ENCODE peak calls at places on chromosomes 6 and 20, in four cellular contexts. I, S, V and K are unnamed samples.

GRCh38 chr6:45420909-45421699 is 43.4 kb upstream of the SUPT3H start:
- DNase-seq in I (no peak), S (no peak), V (no peak), K (no peak)

GRCh38 chr6:144104898-144105487 is 9.6 kb upstream of the SF3B5 start:
- DNase-seq in I (peak; percentile 48), S (no peak), V (peak; percentile 64), K (peak; percentile 89)

GRCh38 chr20:9609892-9610502 is 95.6 kb downstream of the LAMP5 start:
- DNase-seq in I (no peak), S (no peak), V (peak; percentile 85), K (peak; percentile 65)

GRCh38 chr6:34560366-34561226 is 4.5 kb upstream of the SPDEF start:
- DNase-seq in I (no peak), S (no peak), V (no peak), K (no peak)

GRCh38 chr6:112929661-112930060 is 582.5 kb downstream of the RFPL4B start:
- DNase-seq in I (no peak), S (no peak), V (no peak), K (no peak)

GRCh38 chr6:168181776-168182765 is 103.1 kb upstream of the FRMD1 start:
- DNase-seq in I (no peak), S (no peak), V (peak; percentile 75), K (no peak)

GRCh38 chr20:35171753-35172433 is at the start of gene PROCR:
- DNase-seq in I (no peak), S (peak; percentile 62), V (peak; percentile 60), K (peak; percentile 89)

GRCh38 chr20:62900692-62901584 is 25.4 kb downstream of the DIDO1 start:
- DNase-seq in I (peak; percentile 43), S (no peak), V (peak; percentile 42), K (no peak)

GRCh38 chr6:158566207-158566818 is 6.4 kb downstream of the TMEM181 start:
- DNase-seq in I (no peak), S (no peak), V (no peak), K (no peak)

GRCh38 chr6:85712346-85712745 is 69.7 kb upstream of the SYNCRIP start:
- DNase-seq in I (no peak), S (no peak), V (no peak), K (no peak)

GRCh38 chr6:10643214-10643641 is 51.2 kb downstream of the C6orf52 start:
- DNase-seq in I (no peak), S (no peak), V (no peak), K (no peak)

GRCh38 chr6:152821525-152821924 is 70.9 kb downstream of the VIP start:
- DNase-seq in I (no peak), S (no peak), V (peak; percentile 38), K (no peak)

GRCh38 chr6:15382712-15383111 is 136.8 kb downstream of the JARID2 start:
- DNase-seq in I (no peak), S (no peak), V (no peak), K (no peak)

GRCh38 chr20:2890743-2891142 is 17.5 kb downstream of the PTPRA start:
- DNase-seq in I (no peak), S (no peak), V (no peak), K (no peak)

GRCh38 chr6:128870751-128871150 is 12.2 kb upstream of the LAMA2 start:
- DNase-seq in I (no peak), S (no peak), V (no peak), K (no peak)

GRCh38 chr20:38642498-38642897 is 40.9 kb downstream of the ARHGAP40 start:
- DNase-seq in I (no peak), S (no peak), V (no peak), K (no peak)

GRCh38 chr20:20839771-20840170 is 127.3 kb upstream of the RALGAPA2 start:
- DNase-seq in I (no peak), S (no peak), V (no peak), K (no peak)

GRCh38 chr20:63070301-63070625 is 63.5 kb upstream of the BHLHE23 start:
- DNase-seq in I (no peak), S (no peak), V (no peak), K (no peak)

GRCh38 chr6:710601-711571 is 17.9 kb upstream of the EXOC2 start:
- DNase-seq in I (peak; percentile 60), S (peak; percentile 15), V (peak; percentile 72), K (no peak)

GRCh38 chr6:149393002-149393679 is 6.9 kb upstream of the SUMO4 start:
- DNase-seq in I (no peak), S (no peak), V (no peak), K (no peak)

GRCh38 chr20:40233401-40233800 is 455.6 kb downstream of the MAFB start:
- DNase-seq in I (no peak), S (no peak), V (no peak), K (no peak)

GRCh38 chr6:31187780-31188194 is 17.3 kb upstream of the POU5F1 start:
- DNase-seq in I (no peak), S (no peak), V (no peak), K (no peak)

GRCh38 chr20:21677781-21678180 is 27.7 kb upstream of the PAX1 start:
- DNase-seq in I (no peak), S (no peak), V (no peak), K (no peak)

GRCh38 chr20:47306755-47307370 is 49.6 kb downstream of the ZMYND8 start:
- DNase-seq in I (no peak), S (no peak), V (no peak), K (no peak)

GRCh38 chr6:25278557-25278913 is 639 bp upstream of the CARMIL1 start:
- DNase-seq in I (no peak), S (no peak), V (peak; percentile 62), K (no peak)

GRCh38 chr6:31740397-31741223 is 805 bp downstream of the MSH5 start:
- DNase-seq in I (no peak), S (no peak), V (no peak), K (no peak)

GRCh38 chr6:146905313-146905712 is 298.9 kb upstream of the STXBP5 start:
- DNase-seq in I (no peak), S (no peak), V (no peak), K (no peak)

GRCh38 chr6:45663181-45664180 is 285.7 kb upstream of the SUPT3H start:
- DNase-seq in I (peak; percentile 53), S (no peak), V (peak; percentile 73), K (no peak)

GRCh38 chr20:8583209-8584106 is 451.4 kb downstream of the PLCB1 start:
- DNase-seq in I (no peak), S (no peak), V (no peak), K (no peak)

GRCh38 chr6:83849610-83850009 is 3.5 kb upstream of the RIPPLY2 start:
- DNase-seq in I (no peak), S (no peak), V (no peak), K (no peak)

GRCh38 chr20:4820833-4821518 is 99.3 kb downstream of the PRND start:
- DNase-seq in I (no peak), S (no peak), V (no peak), K (no peak)

GRCh38 chr20:18137412-18138265 is at the start of the genes KAT14 and PET117:
- DNase-seq in I (peak; percentile 93), S (peak; percentile 62), V (peak; percentile 96), K (peak; percentile 85)

GRCh38 chr6:43856005-43856765 is 86.2 kb downstream of the VEGFA start:
- DNase-seq in I (peak; percentile 25), S (no peak), V (peak; percentile 72), K (no peak)

GRCh38 chr6:119957195-119957594 is 607.6 kb upstream of the MAN1A1 start:
- DNase-seq in I (no peak), S (no peak), V (peak; percentile 57), K (no peak)

GRCh38 chr6:117547688-117548621 is 54.4 kb downstream of the GOPC start:
- DNase-seq in I (peak; percentile 70), S (peak; percentile 23), V (no peak), K (peak; percentile 21)
- H3K4me3 ChIP-seq in I (peak overlapping the region; percentile 65), S (peak overlapping the region; percentile 71), V (no peak overlapping the region), K (peak overlapping the region; percentile 42)

GRCh38 chr20:32112862-32113261 is 3.3 kb downstream of the TM9SF4 start:
- DNase-seq in I (no peak), S (no peak), V (no peak), K (no peak)

GRCh38 chr20:32116079-32116521 is 6.6 kb downstream of the TM9SF4 start:
- DNase-seq in I (no peak), S (no peak), V (no peak), K (no peak)

GRCh38 chr20:32113861-32114260 is 4.3 kb downstream of the TM9SF4 start:
- DNase-seq in I (no peak), S (no peak), V (no peak), K (no peak)

GRCh38 chr20:32115196-32115767 is 5.8 kb downstream of the TM9SF4 start:
- DNase-seq in I (no peak), S (no peak), V (no peak), K (no peak)

DNA sequence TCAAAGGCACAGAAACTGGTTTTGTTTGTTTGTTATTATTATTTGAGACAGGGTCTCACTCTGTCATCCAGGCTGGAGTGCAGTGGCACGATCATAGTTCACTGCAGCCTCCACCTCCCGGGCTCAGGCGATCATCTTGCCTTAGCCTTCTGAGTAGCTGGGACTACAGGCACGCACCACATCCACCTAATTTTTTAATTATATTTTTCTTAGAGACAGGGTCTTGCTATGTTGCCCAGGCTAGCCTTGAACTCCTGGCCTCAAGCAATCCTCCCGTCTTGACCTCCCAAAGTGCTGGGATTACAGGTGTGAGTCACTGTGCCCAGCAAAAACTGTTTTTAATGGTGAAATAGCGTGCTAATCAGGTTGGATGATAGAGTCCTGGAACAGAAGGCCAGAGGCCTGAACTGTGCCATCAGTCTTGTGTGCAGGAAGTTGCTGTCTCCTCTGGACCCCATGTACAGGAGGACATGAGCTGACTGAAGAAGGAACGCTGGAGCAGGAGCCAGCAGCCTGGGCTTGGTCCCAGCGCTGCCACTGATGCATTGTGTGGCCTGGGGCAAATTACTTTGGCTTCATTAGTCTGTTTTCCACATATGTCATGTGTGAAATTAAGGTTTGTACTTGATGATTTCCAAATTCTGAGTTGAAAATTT is 4.9 kb downstream of the TM9SF4 start:
- DNase-seq in I (no peak), S (no peak), V (no peak), K (no peak)
- H3K4me1 ChIP-seq in I (peaks cover 21% of the 10 kb centered on the region), S (peaks cover 31% of the 10 kb centered on the region), V (peaks cover 20% of the 10 kb centered on the region), K (peaks cover 71% of the 10 kb centered on the region)

GRCh38 chr6:98847767-98848538 is 13.6 kb downstream of the POU3F2 start:
- DNase-seq in I (no peak), S (no peak), V (peak; percentile 61), K (no peak)
- H3K4me3 ChIP-seq in I (no peak overlapping the region), S (peak overlapping the region; percentile 55), V (peak overlapping the region; percentile 32), K (no peak overlapping the region)

GRCh38 chr20:49668181-49668877 is 45.3 kb downstream of the B4GALT5 start:
- DNase-seq in I (peak; percentile 93), S (no peak), V (peak; percentile 17), K (no peak)
- H3K4me1 ChIP-seq in I (peaks cover 38% of the 10 kb centered on the region), S (peaks cover 7% of the 10 kb centered on the region), V (peaks cover 16% of the 10 kb centered on the region), K (peaks cover 64% of the 10 kb centered on the region)

GRCh38 chr6:154314084-154314483 is 42.5 kb downstream of the IPCEF1 start:
- DNase-seq in I (no peak), S (no peak), V (no peak), K (no peak)

GRCh38 chr6:154316131-154316530 is 40.5 kb downstream of the IPCEF1 start:
- DNase-seq in I (no peak), S (no peak), V (no peak), K (no peak)

GRCh38 chr6:154318711-154319110 is 37.9 kb downstream of the IPCEF1 start:
- DNase-seq in I (no peak), S (no peak), V (no peak), K (no peak)

GRCh38 chr6:154319231-154319858 is 37.3 kb downstream of the IPCEF1 start:
- DNase-seq in I (no peak), S (no peak), V (no peak), K (no peak)
- H3K4me3 ChIP-seq in I (no peak overlapping the region), S (peak overlapping the region; percentile 47), V (no peak overlapping the region), K (peak overlapping the region; percentile 18)

GRCh38 chr6:107275330-107275865 is 160.1 kb upstream of the BEND3 start:
- DNase-seq in I (no peak), S (no peak), V (no peak), K (no peak)
- H3K4me1 ChIP-seq in I (no peaks in the 10 kb centered on the region), S (no peaks in the 10 kb centered on the region), V (no peaks in the 10 kb centered on the region), K (no peaks in the 10 kb centered on the region)